ENCODE peak calls at places on chromosomes 12 and 14, in nine cellular contexts. X is gastrocnemius medialis, W is stomach, R is uterus, F is tibial nerve, D is esophagus squamous epithelium, T is body of pancreas, N is IMR-90, E is K562. O is an unnamed sample.

GRCh38 chr12:85405781-85406522 is 125.9 kb downstream of the ALX1 start:
- DNase-seq in X (no peak), W (no peak), R (no peak), F (no peak), D (no peak), T (no peak), N (peak; percentile 5), E (no peak), O (no peak)

GRCh38 chr12:104121001-104121400 is 17.0 kb downstream of the NFYB start:
- DNase-seq in X (no peak), W (no peak), R (no peak), F (no peak), D (no peak), T (no peak), N (peak; percentile 78), E (no peak), O (no peak)

GRCh38 chr14:53532871-53533270 is 379.7 kb upstream of the DDHD1 start:
- DNase-seq in X (no peak), W (no peak), R (no peak), F (no peak), D (no peak), T (no peak), N (no peak), E (no peak), O (no peak)

GRCh38 chr12:9869307-9870161 is at the start of gene CLEC2B:
- DNase-seq in X (no peak), W (no peak), R (peak; percentile 36), F (no peak), D (no peak), T (no peak), N (peak; percentile 85), E (no peak), O (no peak)

GRCh38 chr14:59117754-59118153 is 70.7 kb upstream of the DAAM1 start:
- DNase-seq in X (no peak), W (no peak), R (no peak), F (no peak), D (no peak), T (no peak), N (peak; percentile 36), E (no peak), O (no peak)

GRCh38 chr12:94225924-94226630 is 77.7 kb downstream of the PLXNC1 start:
- DNase-seq in X (no peak), W (no peak), R (no peak), F (no peak), D (no peak), T (no peak), N (no peak), E (no peak), O (no peak)

GRCh38 chr14:76977793-76978730 is 50.4 kb downstream of the IRF2BPL start:
- DNase-seq in X (peak; percentile 37), W (peak; percentile 41), R (peak; percentile 83), F (no peak), D (no peak), T (peak; percentile 29), N (peak; percentile 91), E (peak; percentile 63), O (no peak)

GRCh38 chr14:94844593-94844992 is 74.7 kb upstream of the GSC start:
- DNase-seq in X (no peak), W (no peak), R (no peak), F (no peak), D (no peak), T (no peak), N (no peak), E (no peak), O (no peak)

GRCh38 chr12:15555466-15555865 is 233.2 kb downstream of the PTPRO start:
- DNase-seq in X (no peak), W (no peak), R (no peak), F (no peak), D (no peak), T (no peak), N (no peak), E (no peak), O (no peak)

GRCh38 chr12:5015711-5016492 is 27.8 kb upstream of the KCNA5 start:
- DNase-seq in X (no peak), W (no peak), R (no peak), F (no peak), D (no peak), T (no peak), N (no peak), E (no peak), O (no peak)

DNA sequence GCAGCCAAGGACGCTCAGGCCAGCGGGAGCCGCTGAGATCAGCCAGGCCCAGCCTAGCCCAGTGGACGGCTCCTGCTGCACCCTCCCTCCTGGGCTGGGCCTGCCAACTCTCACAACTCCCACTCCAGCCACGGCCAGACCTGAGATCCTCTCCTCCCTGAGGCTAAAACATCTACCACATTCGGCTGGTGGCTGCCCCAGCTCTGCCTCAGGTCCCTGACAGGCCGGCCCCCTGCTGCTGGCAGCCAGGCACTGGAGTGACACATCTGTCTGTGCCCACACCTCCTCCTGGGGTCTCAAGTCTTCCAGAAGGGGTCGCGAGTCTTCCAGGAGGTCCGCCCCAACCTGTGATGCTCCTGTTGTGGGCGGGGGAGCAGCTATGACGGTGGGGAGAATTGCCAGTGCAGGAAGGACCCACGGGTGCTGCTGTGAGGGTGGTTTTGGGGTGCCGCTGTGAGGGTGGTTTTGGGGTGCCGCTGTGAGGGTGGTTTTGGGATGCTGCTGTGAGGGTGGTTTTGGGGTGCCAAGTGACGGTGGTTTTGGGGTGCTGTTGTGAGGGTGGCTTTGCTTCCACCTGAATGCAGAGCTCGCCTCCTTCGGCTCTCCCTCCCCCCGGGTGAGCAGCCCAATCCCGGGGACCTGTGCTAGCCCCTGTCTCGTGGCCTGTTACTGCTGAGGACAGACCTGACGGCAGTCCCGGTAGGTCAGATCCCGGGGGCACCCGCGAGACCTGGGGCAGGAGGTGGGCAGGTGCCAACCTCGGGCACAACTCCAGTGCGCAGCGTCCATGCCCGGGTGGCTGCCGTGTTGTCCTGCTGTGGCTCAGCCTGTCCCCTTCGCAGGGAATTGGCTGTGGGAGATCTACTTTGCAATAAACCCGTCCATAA is 27.5 kb upstream of the C14orf180 start:
- DNase-seq in X (no peak), W (no peak), R (no peak), F (peak; percentile 3), D (no peak), T (peak; percentile 5), N (no peak), E (no peak), O (no peak)
- TF ChIP-seq CTCF in X (no peak), W (no peak), R (no peak), F (no peak), D (no peak), T (no peak), N (no peak), E (no peak), O (no peak)

GRCh38 chr12:108757842-108758241 is 26.5 kb upstream of the CORO1C start:
- DNase-seq in X (no peak), W (no peak), R (no peak), F (no peak), D (no peak), T (no peak), N (no peak), E (no peak), O (no peak)

GRCh38 chr12:108753969-108754368 is 22.7 kb upstream of the CORO1C start:
- DNase-seq in X (no peak), W (no peak), R (no peak), F (no peak), D (no peak), T (no peak), N (no peak), E (no peak), O (no peak)

GRCh38 chr12:108756421-108756820 is 25.1 kb upstream of the CORO1C start:
- DNase-seq in X (no peak), W (no peak), R (no peak), F (no peak), D (no peak), T (no peak), N (no peak), E (no peak), O (no peak)

GRCh38 chr12:108752387-108752786 is 21.1 kb upstream of the CORO1C start:
- DNase-seq in X (no peak), W (no peak), R (peak; percentile 73), F (no peak), D (no peak), T (no peak), N (no peak), E (no peak), O (peak; percentile 51)

GRCh38 chr12:108755481-108755880 is 24.2 kb upstream of the CORO1C start:
- DNase-seq in X (no peak), W (no peak), R (no peak), F (no peak), D (no peak), T (no peak), N (no peak), E (no peak), O (no peak)
- TF ChIP-seq POLR2A in X (no peak), W (no peak), R (no peak), F (no peak), D (no peak), T (no peak), N (no peak), E (no peak), O (no peak)

DNA sequence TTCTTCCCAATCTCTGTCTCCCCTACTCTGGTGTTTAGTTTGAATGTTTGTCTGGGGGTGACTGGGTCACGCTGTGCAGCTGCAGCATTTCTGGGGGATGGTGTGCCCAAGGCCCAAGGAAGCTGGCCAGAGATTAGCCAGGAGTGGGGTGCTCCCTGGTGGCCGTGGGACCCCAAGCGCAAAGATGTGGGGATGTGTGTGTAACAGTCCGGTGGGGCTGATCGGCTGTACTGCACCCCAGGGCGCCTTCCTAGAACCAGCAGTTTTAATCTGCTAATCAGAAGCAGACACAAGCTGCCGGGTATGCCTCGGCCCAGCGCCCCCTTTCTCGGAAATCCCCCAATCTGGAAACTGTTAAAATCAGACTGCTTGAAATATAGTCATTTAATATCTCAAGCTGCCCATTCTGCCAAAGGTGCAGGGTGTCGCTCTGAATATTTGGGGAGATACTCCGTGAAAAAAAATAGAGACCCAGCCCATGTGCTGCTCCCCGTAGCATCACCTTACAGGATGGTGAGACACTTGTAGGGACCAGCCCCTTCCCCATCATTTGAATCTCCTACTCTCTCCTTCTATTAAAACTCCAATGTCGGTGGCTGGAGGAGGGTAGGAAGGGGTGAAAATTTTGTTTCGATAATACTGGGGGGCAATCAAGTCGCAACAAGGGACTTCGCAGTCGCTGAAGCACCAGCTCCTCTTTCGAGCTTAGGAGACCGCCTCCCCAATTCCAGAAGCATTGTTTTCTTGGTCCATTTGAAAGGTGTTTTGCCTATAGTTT is 4.3 kb downstream of the HOXC9 start:
- DNase-seq in X (no peak), W (no peak), R (no peak), F (no peak), D (no peak), T (no peak), N (no peak), E (peak; percentile 60), O (no peak)
- TF ChIP-seq CTCF in X (no peak), W (no peak), R (no peak), F (no peak), D (no peak), T (no peak), N (no peak), E (peak; percentile 58), O (no peak)

DNA sequence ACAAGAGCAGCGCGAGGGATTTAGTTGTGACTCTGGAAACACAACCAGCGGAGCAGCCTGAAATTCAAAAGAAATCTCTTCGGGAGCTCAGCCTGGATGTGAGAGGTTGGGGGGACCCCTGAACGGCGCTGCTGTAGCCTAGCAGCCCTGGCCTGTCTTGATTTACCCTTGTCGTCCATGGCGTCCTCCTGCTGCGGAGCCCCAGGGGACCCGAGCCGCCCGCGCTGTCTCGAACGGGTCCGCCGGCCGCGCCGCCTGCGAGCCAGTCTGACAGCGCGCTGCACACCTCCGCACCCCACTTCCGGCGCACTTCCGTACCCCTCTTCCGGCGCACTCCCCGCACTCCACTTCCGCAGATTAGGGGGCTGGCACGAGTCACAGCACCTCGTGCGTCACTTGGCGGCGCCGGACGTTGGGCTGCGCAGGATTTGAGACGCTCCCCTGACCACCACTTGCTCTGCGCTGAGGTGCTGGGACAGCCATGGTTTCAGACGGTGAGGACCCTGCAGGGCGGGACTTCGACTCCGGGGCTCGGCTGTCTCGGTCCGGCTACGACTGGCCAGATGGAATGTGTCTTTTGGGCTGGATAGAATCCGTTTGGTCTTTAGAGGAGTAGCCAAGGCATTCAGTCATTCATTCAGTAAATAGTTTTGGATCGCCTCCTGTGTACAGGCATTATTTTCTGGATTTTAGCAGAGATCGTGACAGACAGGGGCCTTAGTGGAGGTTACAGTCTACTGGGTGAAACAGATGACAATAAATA is at the start of the genes EIF2B1 and GTF2H3:
- DNase-seq in X (peak; percentile 96), W (peak; percentile 97), R (peak; percentile 96), F (peak; percentile 89), D (peak; percentile 81), T (peak; percentile 94), N (peak; percentile 96), E (peak; percentile 97), O (peak; percentile 96)
- TF ChIP-seq POLR2A in X (peak; percentile 85), W (peak; percentile 79), R (peak; percentile 77), F (peak; percentile 52), D (no peak), T (peak; percentile 90), N (peak; percentile 95), E (peak; percentile 99), O (peak; percentile 63)